ENCODE peak calls at places on chromosome 11, in eight cellular contexts. W, D, Q, Z, J, X, C and I are unnamed samples.

GRCh38 chr11:3080104-3080503 is 22.9 kb upstream of the CARS1 start:
- DNase-seq in Q (no peak), C (peak), W (no peak), D (no peak), J (no peak), X (no peak), Z (no peak), I (no peak)

GRCh38 chr11:128620306-128621175 is 33.2 kb upstream of the ETS1 start:
- DNase-seq in X (no peak), D (no peak), Z (no peak), C (peak), W (no peak), Q (no peak), J (no peak), I (no peak)

GRCh38 chr11:17019231-17019630 is 5.0 kb upstream of the PLEKHA7 start:
- DNase-seq in D (no peak), Q (no peak), C (no peak), W (no peak), J (no peak), X (no peak), Z (no peak), I (no peak)

GRCh38 chr11:83265331-83265730 is 20.8 kb downstream of the CCDC90B start:
- DNase-seq in X (no peak), Q (no peak), D (no peak), C (peak), J (no peak), Z (no peak), W (no peak), I (no peak)

GRCh38 chr11:74685905-74686304 is 45.3 kb downstream of the CHRDL2 start:
- DNase-seq in Z (peak), Q (no peak), X (no peak), W (no peak), J (no peak), C (no peak), D (no peak), I (peak)

GRCh38 chr11:33892906-33893594 is 1.2 kb upstream of the LMO2 start:
- DNase-seq in Z (no peak), J (no peak), X (no peak), Q (no peak), C (no peak), W (no peak), D (no peak), I (no peak)

GRCh38 chr11:132549571-132549970 is 982.7 kb downstream of the OPCML start:
- DNase-seq in C (no peak), X (no peak), J (no peak), W (no peak), Z (no peak), Q (no peak), D (no peak), I (no peak)

GRCh38 chr11:35151241-35151640 is 12.3 kb downstream of the CD44 start:
- DNase-seq in C (no peak), J (peak), X (no peak), Q (no peak), D (no peak), W (no peak), Z (no peak), I (no peak)

GRCh38 chr11:44016129-44016528 is 31.7 kb upstream of the ACCSL start:
- DNase-seq in Q (no peak), J (peak), X (peak), W (peak), Z (peak), D (peak), C (peak), I (peak)

GRCh38 chr11:65861165-65861505 is 902 bp downstream of the MUS81 start:
- DNase-seq in Q (no peak), C (no peak), W (peak), J (no peak), Z (no peak), X (no peak), D (no peak), I (no peak)

GRCh38 chr11:17445240-17445795 is 31.3 kb downstream of the ABCC8 start:
- DNase-seq in X (no peak), Z (no peak), J (no peak), Q (no peak), C (no peak), D (no peak), W (no peak), I (no peak)

GRCh38 chr11:13055200-13055599 is 46.1 kb downstream of the RASSF10 start:
- DNase-seq in X (no peak), J (no peak), D (no peak), W (no peak), Z (no peak), C (no peak), Q (no peak), I (no peak)

GRCh38 chr11:18612394-18612793 is 12.8 kb downstream of the MISFA start:
- DNase-seq in X (no peak), Q (no peak), D (no peak), W (no peak), Z (no peak), C (peak), J (no peak), I (no peak)

GRCh38 chr11:47485112-47485511 is 36.2 kb upstream of the RAPSN start:
- DNase-seq in W (no peak), X (no peak), D (no peak), Z (no peak), C (no peak), Q (no peak), J (no peak), I (no peak)

GRCh38 chr11:72005347-72006260 is 6.9 kb downstream of the IL18BP start:
- DNase-seq in W (no peak), Q (no peak), J (no peak), Z (no peak), D (no peak), C (no peak), X (no peak), I (no peak)

GRCh38 chr11:78179459-78180071 is 8.9 kb downstream of the KCTD21 start:
- DNase-seq in W (no peak), Q (no peak), D (no peak), J (no peak), Z (no peak), C (no peak), X (no peak), I (no peak)

GRCh38 chr11:10488581-10489443 is 33.7 kb downstream of the AMPD3 start:
- DNase-seq in C (no peak), W (no peak), J (no peak), D (no peak), Z (no peak), X (peak), Q (no peak), I (no peak)

GRCh38 chr11:74636633-74637184 is 44.3 kb downstream of the POLD3 start:
- DNase-seq in D (no peak), X (no peak), J (peak), W (no peak), C (peak), Q (peak), Z (no peak), I (no peak)

GRCh38 chr11:78973833-78974232 is 399.2 kb upstream of the NARS2 start:
- DNase-seq in D (no peak), Z (no peak), X (peak), J (no peak), Q (no peak), C (no peak), W (no peak), I (no peak)

GRCh38 chr11:76132268-76132667 is 74.0 kb downstream of the WNT11 start:
- DNase-seq in Z (no peak), X (no peak), D (no peak), Q (no peak), J (no peak), C (no peak), W (no peak), I (no peak)

GRCh38 chr11:46001427-46002049 is 79.1 kb downstream of the LARGE2 start:
- DNase-seq in W (no peak), D (no peak), Q (peak), Z (no peak), J (peak), X (peak), C (peak), I (no peak)

GRCh38 chr11:68525930-68526329 is 65.4 kb downstream of the PPP6R3 start:
- DNase-seq in Q (no peak), Z (no peak), D (no peak), W (no peak), C (peak), X (no peak), J (peak), I (no peak)

GRCh38 chr11:117900720-117901440 is 24.4 kb upstream of the FXYD6 start:
- DNase-seq in C (no peak), W (no peak), Z (peak), Q (no peak), D (no peak), J (no peak), X (no peak), I (no peak)

GRCh38 chr11:66866007-66866406 is 9.1 kb downstream of the LRFN4 start:
- DNase-seq in J (no peak), C (no peak), X (no peak), Z (no peak), Q (no peak), W (no peak), D (no peak), I (no peak)

GRCh38 chr11:35907648-35908431 is 36.0 kb upstream of the LDLRAD3 start:
- DNase-seq in Q (no peak), X (no peak), C (peak), J (peak), W (no peak), D (no peak), Z (peak), I (no peak)

GRCh38 chr11:69006816-69007215 is 6.2 kb downstream of the MRGPRF start:
- DNase-seq in D (no peak), J (no peak), Q (no peak), W (no peak), C (no peak), X (peak), Z (no peak), I (no peak)

GRCh38 chr11:13269775-13270174 is 7.8 kb upstream of the BMAL1 start:
- DNase-seq in J (peak), W (no peak), D (no peak), C (peak), X (no peak), Z (no peak), Q (no peak), I (no peak)

GRCh38 chr11:130403301-130403804 is 25.1 kb downstream of the ADAMTS8 start:
- DNase-seq in C (peak), Q (peak), Z (peak), J (peak), W (peak), X (peak), D (peak), I (peak)

GRCh38 chr11:134742956-134743808 is 331.1 kb upstream of the B3GAT1 start:
- DNase-seq in Q (no peak), X (no peak), W (no peak), Z (no peak), C (no peak), J (peak), D (no peak), I (no peak)

GRCh38 chr11:78030429-78031325 is 7.6 kb upstream of the KCTD14 start:
- DNase-seq in J (peak), Z (no peak), C (peak), Q (no peak), D (peak), X (no peak), W (peak), I (no peak)

GRCh38 chr11:122150484-122151124 is 34.6 kb upstream of the BLID start:
- DNase-seq in W (no peak), Z (no peak), C (no peak), Q (no peak), J (no peak), D (no peak), X (no peak), I (no peak)

GRCh38 chr11:122145715-122146274 is 29.8 kb upstream of the BLID start:
- DNase-seq in J (no peak), C (no peak), W (no peak), X (no peak), D (no peak), Q (no peak), Z (no peak), I (no peak)

GRCh38 chr11:122144752-122145151 is 28.7 kb upstream of the BLID start:
- DNase-seq in Z (no peak), X (no peak), W (no peak), J (no peak), C (no peak), D (no peak), Q (no peak), I (no peak)

GRCh38 chr11:122149232-122149631 is 33.2 kb upstream of the BLID start:
- DNase-seq in X (no peak), Z (no peak), Q (no peak), D (no peak), W (no peak), J (no peak), C (no peak), I (no peak)

DNA sequence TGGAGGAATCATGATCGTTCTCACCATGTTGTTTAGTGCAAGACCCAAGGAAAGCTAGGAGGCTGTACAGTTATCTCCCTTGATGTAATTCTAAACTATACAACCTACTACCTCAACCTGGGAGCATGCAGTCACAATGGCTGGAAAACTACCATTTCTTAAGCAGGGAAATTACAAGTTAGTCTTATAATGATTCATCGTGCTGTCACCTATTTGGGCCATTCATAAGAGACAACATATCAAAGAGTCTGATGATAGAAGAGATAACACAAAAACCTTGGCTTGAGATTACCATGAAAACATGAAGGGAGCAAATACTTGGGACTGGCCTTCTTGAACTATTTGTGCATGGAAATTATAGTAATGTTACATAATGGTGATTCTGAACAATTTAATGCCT is 30.5 kb upstream of the BLID start:
- DNase-seq in C (peak), J (peak), D (no peak), W (no peak), X (no peak), Q (no peak), Z (no peak), I (no peak)
- H3K27ac ChIP-seq in C (peak), J (peak), D (no peak), W (no peak), X (no peak), Q (no peak), Z (no peak), I (no peak)

GRCh38 chr11:94106699-94107098 is 21.9 kb upstream of the PANX1 start:
- DNase-seq in X (no peak), W (no peak), J (no peak), Z (no peak), C (no peak), Q (no peak), D (no peak), I (no peak)

GRCh38 chr11:94104734-94105133 is 23.9 kb upstream of the PANX1 start:
- DNase-seq in Q (no peak), W (no peak), X (no peak), C (no peak), D (no peak), Z (no peak), J (no peak), I (no peak)

GRCh38 chr11:94107363-94107762 is 21.3 kb upstream of the PANX1 start:
- DNase-seq in W (no peak), X (no peak), C (no peak), J (no peak), Q (no peak), D (no peak), Z (no peak), I (no peak)

GRCh38 chr11:94100253-94100652 is 28.4 kb upstream of the PANX1 start:
- DNase-seq in X (no peak), C (no peak), W (no peak), J (no peak), D (no peak), Q (no peak), Z (no peak), I (no peak)

GRCh38 chr11:94103476-94103875 is 25.2 kb upstream of the PANX1 start:
- DNase-seq in D (no peak), Q (no peak), W (no peak), C (no peak), Z (no peak), X (no peak), J (no peak), I (no peak)
- H3K27ac ChIP-seq in D (no peak), Q (no peak), W (no peak), C (no peak), Z (no peak), X (no peak), J (no peak), I (no peak)

GRCh38 chr11:97740783-97741151 is 1280.0 kb upstream of the CNTN5 start:
- DNase-seq in X (no peak), Z (no peak), J (no peak), W (no peak), C (no peak), Q (no peak), D (no peak), I (no peak)

GRCh38 chr11:97745515-97746050 is 1275.2 kb upstream of the CNTN5 start:
- DNase-seq in X (no peak), C (no peak), J (no peak), Q (no peak), D (no peak), W (no peak), Z (no peak), I (no peak)

GRCh38 chr11:97739892-97740782 is 1280.6 kb upstream of the CNTN5 start:
- DNase-seq in Q (peak), W (no peak), J (no peak), C (peak), Z (no peak), X (no peak), D (no peak), I (no peak)

GRCh38 chr11:97742717-97743116 is 1278.0 kb upstream of the CNTN5 start:
- DNase-seq in X (no peak), J (no peak), W (no peak), C (peak), D (no peak), Q (no peak), Z (no peak), I (no peak)

GRCh38 chr11:97743205-97743742 is 1277.5 kb upstream of the CNTN5 start:
- DNase-seq in J (peak), W (no peak), D (no peak), X (no peak), Q (no peak), C (peak), Z (no peak), I (no peak)
- H3K27ac ChIP-seq in J (peak), W (no peak), D (no peak), X (no peak), Q (no peak), C (no peak), Z (no peak), I (no peak)

GRCh38 chr11:64771861-64772260 is 6.5 kb downstream of the SF1 start:
- DNase-seq in J (no peak), W (no peak), Z (no peak), X (no peak), D (no peak), C (no peak), Q (no peak), I (no peak)
- H3K27ac ChIP-seq in J (no peak), W (no peak), Z (no peak), X (no peak), D (peak), C (no peak), Q (no peak), I (no peak)

GRCh38 chr11:15903246-15903645 is 453.1 kb downstream of the SOX6 start:
- DNase-seq in Q (no peak), X (no peak), Z (no peak), W (no peak), D (no peak), C (no peak), J (no peak), I (no peak)
- H3K27ac ChIP-seq in Q (no peak), X (no peak), Z (no peak), W (no peak), D (no peak), C (no peak), J (no peak), I (no peak)

GRCh38 chr11:27452147-27452546 is 20.4 kb downstream of the LGR4 start:
- DNase-seq in X (no peak), D (no peak), J (no peak), W (no peak), Q (no peak), C (no peak), Z (no peak), I (no peak)
- H3K27ac ChIP-seq in X (peak), D (peak), J (no peak), W (no peak), Q (no peak), C (no peak), Z (no peak), I (no peak)

GRCh38 chr11:121801796-121802195 is 314.2 kb downstream of the BLID start:
- DNase-seq in J (no peak), C (no peak), D (no peak), Z (no peak), X (no peak), Q (no peak), W (no peak), I (no peak)

GRCh38 chr11:121807051-121807450 is 309.0 kb downstream of the BLID start:
- DNase-seq in J (no peak), Z (no peak), W (no peak), D (no peak), C (no peak), Q (no peak), X (no peak), I (no peak)

GRCh38 chr11:121800704-121801516 is 315.1 kb downstream of the BLID start:
- DNase-seq in D (no peak), C (no peak), J (no peak), W (no peak), Z (peak), Q (no peak), X (peak), I (no peak)

GRCh38 chr11:121800240-121800639 is 315.8 kb downstream of the BLID start:
- DNase-seq in C (no peak), Z (no peak), D (no peak), W (no peak), X (no peak), J (no peak), Q (no peak), I (no peak)

DNA sequence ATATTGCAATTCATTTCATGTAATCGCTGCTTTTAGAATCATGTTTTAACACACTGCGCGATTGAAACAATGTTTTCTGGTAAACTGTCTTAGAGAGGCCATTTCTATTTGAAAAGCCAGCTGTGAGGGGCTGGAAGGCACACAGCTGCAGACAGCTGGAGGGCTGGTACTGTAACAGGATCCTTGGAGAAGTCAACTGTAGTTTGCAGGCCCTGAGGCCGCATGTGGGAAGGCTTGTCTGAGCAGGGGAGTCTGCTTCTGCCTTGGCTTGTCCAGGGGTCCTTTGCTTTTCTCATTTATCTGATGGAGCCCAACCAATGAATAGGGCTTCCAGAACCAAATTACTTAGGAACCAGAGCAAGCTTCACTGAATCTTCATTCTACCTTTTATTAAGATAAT is 313.5 kb downstream of the BLID start:
- DNase-seq in C (peak), Z (no peak), J (no peak), Q (peak), W (peak), X (peak), D (peak), I (no peak)
- H3K27ac ChIP-seq in C (no peak), Z (no peak), J (no peak), Q (no peak), W (peak), X (peak), D (peak), I (no peak)